ENCODE peak calls at places on chromosome 3, in four cellular contexts. A is HepG2, V is K562, M is SK-N-SH. C is an unnamed sample.

GRCh38 chr3:115139072-115139471 is 8.0 kb downstream of the ZBTB20 start:
- DNase-seq in A (no peak), V (no peak), M (no peak), C (no peak)

GRCh38 chr3:134313839-134314587 is 60.2 kb downstream of the AMOTL2 start:
- DNase-seq in A (peak), V (no peak), M (no peak), C (no peak)

GRCh38 chr3:78257956-78258530 is 1218.1 kb downstream of the ROBO2 start:
- DNase-seq in A (no peak), V (no peak), M (no peak), C (no peak)

GRCh38 chr3:72284485-72284884 is 499.5 kb upstream of the PROK2 start:
- DNase-seq in A (no peak), V (no peak), M (no peak), C (no peak)

GRCh38 chr3:15207836-15208504 is 1.9 kb downstream of the CAPN7 start:
- DNase-seq in A (no peak), V (no peak), M (no peak), C (no peak)

GRCh38 chr3:24686764-24687163 is 192.1 kb upstream of the THRB start:
- DNase-seq in A (no peak), V (no peak), M (no peak), C (no peak)

GRCh38 chr3:28698706-28699105 is 350.1 kb upstream of the AZI2 start:
- DNase-seq in A (no peak), V (no peak), M (no peak), C (no peak)

GRCh38 chr3:155411500-155412223 is 118.2 kb upstream of the STRIT1 start:
- DNase-seq in A (peak), V (no peak), M (no peak), C (no peak)

GRCh38 chr3:159928692-159929091 is 59.9 kb upstream of the IL12A start:
- DNase-seq in A (no peak), V (no peak), M (no peak), C (no peak)

GRCh38 chr3:181699171-181699903 is 12.4 kb upstream of the SOX2 start:
- DNase-seq in A (no peak), V (no peak), M (no peak), C (no peak)

GRCh38 chr3:99640214-99640851 is 1.9 kb downstream of the COL8A1 start:
- DNase-seq in A (no peak), V (no peak), M (no peak), C (no peak)

GRCh38 chr3:27127879-27128278 is 241.3 kb downstream of the NEK10 start:
- DNase-seq in A (no peak), V (no peak), M (peak), C (no peak)

GRCh38 chr3:146163584-146163983 is 2.6 kb upstream of the PLOD2 start:
- DNase-seq in A (no peak), V (no peak), M (no peak), C (no peak)

GRCh38 chr3:22979581-22979980 is 223.5 kb upstream of the UBE2E2 start:
- DNase-seq in A (no peak), V (no peak), M (no peak), C (no peak)

GRCh38 chr3:34212175-34212574 is 413.7 kb downstream of the PDCD6IP start:
- DNase-seq in A (no peak), V (no peak), M (no peak), C (no peak)

GRCh38 chr3:103499132-103499885 is 1064.5 kb downstream of the ZPLD1 start:
- DNase-seq in A (no peak), V (no peak), M (no peak), C (no peak)

GRCh38 chr3:195063596-195064193 is 207.3 kb downstream of the XXYLT1 start:
- DNase-seq in A (no peak), V (no peak), M (no peak), C (no peak)

GRCh38 chr3:26624209-26624775 is 1.7 kb downstream of the LRRC3B start:
- DNase-seq in A (no peak), V (no peak), M (no peak), C (no peak)

GRCh38 chr3:160180581-160181216 is 44.5 kb upstream of the C3orf80 start:
- DNase-seq in A (no peak), V (no peak), M (peak), C (no peak)

GRCh38 chr3:127889461-127889863 is 25.6 kb upstream of the KBTBD12 start:
- DNase-seq in A (no peak), V (no peak), M (no peak), C (no peak)

GRCh38 chr3:190322604-190323240 is 476 bp upstream of the CLDN1 start:
- DNase-seq in A (no peak), V (no peak), M (no peak), C (no peak)

GRCh38 chr3:53588122-53588521 is 93.7 kb downstream of the CACNA1D start:
- DNase-seq in A (no peak), V (no peak), M (no peak), C (no peak)

GRCh38 chr3:53591646-53592045 is 97.2 kb downstream of the CACNA1D start:
- DNase-seq in A (no peak), V (no peak), M (no peak), C (no peak)

GRCh38 chr3:53589201-53589600 is 94.8 kb downstream of the CACNA1D start:
- DNase-seq in A (no peak), V (no peak), M (no peak), C (no peak)

GRCh38 chr3:53590606-53591005 is 96.2 kb downstream of the CACNA1D start:
- DNase-seq in A (no peak), V (no peak), M (no peak), C (no peak)

GRCh38 chr3:53589806-53590205 is 95.4 kb downstream of the CACNA1D start:
- DNase-seq in A (no peak), V (no peak), M (no peak), C (no peak)
- TF ChIP-seq ELF1 in A (no peak), V (no peak), M (no peak), C (no peak)

DNA sequence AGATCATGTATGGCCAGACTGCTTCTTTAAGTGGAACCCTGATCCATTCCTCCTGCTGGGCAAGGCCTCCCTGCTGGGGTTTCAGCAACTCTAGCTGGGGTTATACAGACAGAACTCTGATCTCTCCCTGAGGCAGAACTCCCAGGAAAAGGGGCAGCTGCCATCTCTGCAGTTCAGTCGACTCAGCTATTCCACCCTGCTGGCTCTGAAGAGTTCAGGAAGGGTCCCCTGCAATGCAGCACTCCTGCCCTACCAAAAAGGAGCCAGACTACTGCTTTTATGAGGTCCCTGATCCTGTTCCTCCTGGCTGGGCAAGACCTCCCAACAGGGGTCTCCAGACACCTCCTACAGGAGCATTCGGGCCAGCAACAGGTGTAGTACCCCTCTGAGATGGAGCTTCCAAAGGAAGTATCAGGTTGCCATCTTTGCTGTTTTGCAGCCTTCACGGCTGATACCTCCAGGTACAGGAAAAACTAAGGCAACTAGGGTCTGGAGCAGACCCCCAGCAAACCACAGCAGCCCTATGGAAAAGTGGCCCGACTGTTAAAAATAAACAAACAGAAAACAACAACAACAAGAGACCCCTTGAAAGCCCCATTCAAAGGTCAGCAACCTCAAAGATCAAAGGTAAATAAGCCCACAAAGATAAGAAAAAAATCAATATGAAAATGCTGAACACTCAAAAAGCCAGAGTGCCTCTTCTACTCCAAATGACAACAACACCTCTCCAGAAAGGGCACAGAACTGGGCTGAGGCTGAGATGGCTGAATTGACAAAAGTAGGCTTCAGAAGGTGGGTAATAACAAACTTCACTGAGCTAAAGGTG is 14.2 kb upstream of the CP start:
- DNase-seq in A (peak), V (no peak), M (no peak), C (no peak)
- TF ChIP-seq ELF1 in A (no peak), V (no peak), M (no peak), C (no peak)

DNA sequence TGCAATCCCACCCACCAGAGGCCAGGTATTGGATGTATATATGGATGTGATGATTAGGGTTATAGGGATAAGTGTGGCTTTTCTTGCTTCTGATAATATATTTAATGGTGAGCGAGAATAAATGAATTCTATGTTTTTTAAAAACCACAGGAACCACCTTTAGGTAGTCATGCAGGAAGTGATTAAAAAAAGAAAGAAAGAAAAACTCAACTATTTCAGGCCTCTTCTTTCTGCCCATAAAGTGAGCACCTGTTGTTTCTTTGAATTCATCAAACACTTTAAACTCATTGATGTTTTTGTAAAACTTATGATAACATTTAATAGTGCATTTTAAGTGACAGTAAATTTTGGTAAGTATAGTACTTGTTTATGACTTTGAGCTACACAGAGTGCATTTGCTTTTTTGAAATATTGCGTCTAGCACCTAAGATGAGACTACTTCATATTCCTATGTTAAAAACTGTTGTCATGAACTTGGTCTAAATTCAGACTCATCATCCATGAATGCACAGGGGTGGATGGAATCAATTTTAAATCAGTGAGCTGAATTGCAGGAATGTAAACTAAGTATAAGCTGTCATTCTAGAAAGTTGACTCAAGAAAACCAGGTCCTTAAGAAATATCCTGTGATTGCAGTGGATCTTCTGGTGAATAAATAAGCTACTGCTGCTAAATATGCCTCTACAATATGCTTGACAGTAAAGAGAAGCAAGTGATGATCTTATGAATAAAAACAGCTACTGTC is 764.4 kb upstream of the NECTIN3 start:
- DNase-seq in A (no peak), V (no peak), M (no peak), C (no peak)
- TF ChIP-seq ELF1 in A (no peak), V (no peak), M (no peak), C (no peak)

DNA sequence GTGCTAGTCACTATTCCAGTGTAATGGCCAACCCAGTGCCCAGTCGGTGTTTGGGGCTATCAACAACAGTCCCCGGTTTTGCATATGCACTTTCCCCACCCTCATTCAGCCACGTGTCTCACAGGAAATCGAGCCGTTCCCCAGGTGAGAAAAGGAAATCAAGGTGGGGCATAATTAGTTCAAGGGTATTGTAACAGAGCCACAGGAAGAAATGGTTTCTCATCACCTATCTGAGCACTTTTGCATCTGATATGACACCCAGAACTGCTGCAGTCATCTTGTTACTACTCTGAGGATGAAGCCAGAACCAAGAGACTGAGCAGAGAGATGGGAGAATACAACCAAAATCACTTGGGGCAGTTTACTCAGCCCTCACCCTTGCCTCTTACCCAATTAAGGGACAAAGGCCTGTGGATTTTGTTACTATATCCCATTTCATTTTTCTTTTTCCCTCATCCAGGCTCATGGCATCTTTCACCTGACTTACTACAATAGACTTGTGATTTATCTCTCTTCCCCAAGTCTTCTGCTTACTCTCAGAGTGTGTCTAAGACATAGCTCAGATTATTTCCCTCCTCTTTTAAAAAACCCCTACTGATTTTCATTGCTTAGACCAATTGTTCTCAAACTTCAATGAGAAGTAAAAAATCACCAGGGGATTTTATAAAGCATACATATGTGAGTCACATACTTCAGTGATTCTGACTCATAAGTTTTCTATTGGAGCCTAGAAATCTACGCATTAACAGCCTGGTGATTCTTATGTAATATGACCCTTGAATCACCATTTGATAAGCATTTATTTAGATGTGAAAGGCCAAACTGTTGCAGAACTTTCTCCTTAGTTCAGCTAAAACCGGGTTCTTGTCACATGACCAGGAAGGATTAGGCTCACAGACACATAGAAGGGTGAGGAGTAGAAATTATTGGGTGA is 40.5 kb downstream of the TRAT1 start:
- DNase-seq in A (no peak), V (no peak), M (no peak), C (peak)
- TF ChIP-seq ELF1 in A (no peak), V (no peak), M (no peak), C (no peak)

GRCh38 chr3:3998140-3998977 is 199.1 kb downstream of the LRRN1 start:
- DNase-seq in A (peak), V (peak), M (peak), C (peak)
- TF ChIP-seq ELF1 in A (no peak), V (no peak), M (no peak), C (no peak)

DNA sequence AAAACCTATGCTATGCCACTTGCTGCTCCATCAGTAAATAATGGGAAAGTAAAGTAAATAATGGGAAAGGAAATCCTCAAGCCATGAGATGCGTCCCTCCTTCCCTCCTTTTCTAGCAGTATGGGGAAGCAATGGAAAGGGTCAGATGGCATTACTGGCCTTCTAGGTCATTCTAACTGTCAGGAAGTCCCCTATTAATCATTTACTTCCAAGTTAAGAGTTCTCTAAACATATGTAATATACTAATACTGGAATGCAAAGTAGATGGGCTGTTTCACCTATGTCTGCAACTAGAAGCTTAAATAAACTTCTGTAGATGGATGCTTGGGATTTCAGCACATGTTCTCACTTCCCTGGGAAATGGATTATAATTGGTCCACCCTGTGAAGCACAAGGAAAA is 55.9 kb downstream of the MDFIC2 start:
- DNase-seq in A (no peak), V (no peak), M (no peak), C (no peak)
- TF ChIP-seq ELF1 in A (no peak), V (no peak), M (no peak), C (no peak)

DNA sequence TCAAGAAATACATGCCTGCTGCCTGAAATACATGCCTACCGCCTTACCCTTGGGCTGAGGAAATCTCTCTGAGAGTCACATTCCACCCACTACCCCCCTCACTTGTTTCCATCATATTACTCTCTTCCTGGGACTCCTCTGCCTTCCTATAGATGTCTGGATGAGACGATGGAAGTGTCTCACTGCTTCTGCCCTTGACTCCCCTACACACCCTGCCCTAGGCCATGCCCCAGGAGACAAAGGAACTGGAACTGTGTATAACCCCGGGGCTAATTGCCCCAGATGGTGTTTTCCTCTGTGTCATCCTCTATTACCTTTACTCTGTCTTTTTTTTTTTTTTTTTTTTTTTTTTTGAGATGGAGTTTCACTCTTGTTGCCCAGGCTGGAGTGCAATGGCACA is 102.0 kb downstream of the GTPBP8 start:
- DNase-seq in A (no peak), V (no peak), M (no peak), C (no peak)
- TF ChIP-seq ELF1 in A (no peak), V (no peak), M (no peak), C (no peak)

GRCh38 chr3:111715911-111716523 is 120.9 kb upstream of the ZBED2 start:
- DNase-seq in A (peak), V (peak), M (peak), C (no peak)
- TF ChIP-seq ELF1 in A (no peak), V (no peak), M (no peak), C (no peak)

C was measured in HCT116.